ENCODE peak calls at places on chromosomes 16 and 17, in seven cellular contexts. B, T, J, L, O, A and N are unnamed samples.

GRCh38 chr17:20154601-20155000 is 145.4 kb downstream of the SPECC1 start:
- DNase-seq in B (no peak), T (no peak), J (no peak), L (no peak), O (no peak), A (no peak), N (no peak)

GRCh38 chr17:18141210-18141803 is 32.8 kb downstream of the MYO15A start:
- DNase-seq in B (no peak), T (no peak), J (no peak), L (peak; percentile 70), O (peak; percentile 14), A (peak; percentile 52), N (peak; percentile 64)

GRCh38 chr16:89197033-89197632 is 3.2 kb downstream of the SLC22A31 start:
- DNase-seq in B (no peak), T (no peak), J (no peak), L (no peak), O (no peak), A (no peak), N (no peak)

GRCh38 chr16:70688266-70688742 is 2.5 kb upstream of the MTSS2 start:
- DNase-seq in B (no peak), T (peak; percentile 86), J (peak; percentile 68), L (no peak), O (no peak), A (no peak), N (peak; percentile 80)

GRCh38 chr17:29045026-29045425 is 2.1 kb downstream of the PIPOX start:
- DNase-seq in B (no peak), T (no peak), J (no peak), L (no peak), O (no peak), A (no peak), N (no peak)

GRCh38 chr17:28644782-28645575 is at the start of gene BLTP2:
- DNase-seq in B (peak; percentile 95), T (peak; percentile 92), J (peak; percentile 94), L (peak; percentile 95), O (peak; percentile 92), A (peak; percentile 81), N (peak; percentile 95)

GRCh38 chr17:41498276-41498675 is 7.1 kb downstream of the KRT13 start:
- DNase-seq in B (no peak), T (no peak), J (no peak), L (peak; percentile 22), O (no peak), A (no peak), N (peak; percentile 18)

GRCh38 chr16:48810436-48810802 is 200.4 kb upstream of the N4BP1 start:
- DNase-seq in B (no peak), T (no peak), J (no peak), L (no peak), O (no peak), A (no peak), N (no peak)

GRCh38 chr16:68526143-68526781 is 12.8 kb upstream of the ZFP90 start:
- DNase-seq in B (no peak), T (no peak), J (no peak), L (no peak), O (no peak), A (no peak), N (no peak)

GRCh38 chr16:89695086-89695874 is 6.2 kb downstream of the SPATA2L start:
- DNase-seq in B (no peak), T (no peak), J (no peak), L (no peak), O (no peak), A (no peak), N (no peak)

GRCh38 chr16:28835864-28836760 is 10.0 kb downstream of the TUFM start:
- DNase-seq in B (no peak), T (no peak), J (no peak), L (no peak), O (no peak), A (no peak), N (no peak)

GRCh38 chr17:50412188-50412732 is 13.8 kb upstream of the ACSF2 start:
- DNase-seq in B (no peak), T (no peak), J (no peak), L (no peak), O (no peak), A (no peak), N (no peak)

GRCh38 chr16:10812352-10813122 is 6.1 kb downstream of the TVP23A start:
- DNase-seq in B (no peak), T (no peak), J (no peak), L (no peak), O (no peak), A (no peak), N (no peak)

GRCh38 chr17:59511726-59512125 is 53.7 kb upstream of the DHX40 start:
- DNase-seq in B (no peak), T (no peak), J (no peak), L (no peak), O (no peak), A (no peak), N (no peak)